ENCODE peak calls at places on chromosome 2, in seven cellular contexts. M is pons; A is T-helper 2 cell; I is astrocyte of the hippocampus; X is T-helper 17 cell; U is activated T-helper 2 cell treated with anti-CD3 and anti-CD28 coated beads, Interferon-gamma antibody, Interleukin-2, Interleukin-4, amounts not matched to agents 10 μg/mL and 5 μg/mL and 100 μg/mL, durations not matched to agents 14 hours and 24 hours and 36 hours; Y is HCT116. V is an unnamed sample.

GRCh38 chr2:67974564-67975430 is 88.0 kb downstream of the C1D start:
- DNase-seq in Y (no peak), I (peak), M (peak), X (no peak), U (no peak), A (no peak), V (no peak)

GRCh38 chr2:117859924-117860647 is 45.6 kb downstream of the DDX18 start:
- DNase-seq in X (no peak), I (no peak), U (no peak), Y (no peak), M (no peak), A (no peak), V (no peak)

GRCh38 chr2:160246356-160246755 is 46.3 kb upstream of the ITGB6 start:
- DNase-seq in M (no peak), I (no peak), X (no peak), A (no peak), U (no peak), Y (no peak), V (no peak)

GRCh38 chr2:119784876-119785275 is 25.2 kb downstream of the PTPN4 start:
- DNase-seq in M (no peak), I (no peak), X (no peak), A (no peak), Y (no peak), U (no peak), V (no peak)

GRCh38 chr2:43132523-43133301 is 93.7 kb downstream of the ZFP36L2 start:
- DNase-seq in I (no peak), U (no peak), X (no peak), M (no peak), A (peak), Y (no peak), V (peak)

GRCh38 chr2:204706939-204707338 is 161.7 kb downstream of the PARD3B start:
- DNase-seq in Y (no peak), U (no peak), I (peak), M (no peak), A (no peak), X (no peak), V (no peak)

GRCh38 chr2:88692187-88692586 is 714 bp downstream of the RPIA start:
- DNase-seq in Y (no peak), I (no peak), A (no peak), U (peak), X (peak), M (peak), V (peak)

GRCh38 chr2:199861116-199861774 is 10.3 kb upstream of the FTCDNL1 start:
- DNase-seq in X (no peak), Y (peak), M (peak), I (peak), A (no peak), U (no peak), V (no peak)

GRCh38 chr2:103875111-103875510 is 978.8 kb upstream of the POU3F3 start:
- DNase-seq in A (no peak), I (peak), X (no peak), M (no peak), U (no peak), Y (no peak), V (no peak)

GRCh38 chr2:218261424-218262273 is 834 bp downstream of the GPBAR1 start:
- DNase-seq in X (no peak), I (no peak), U (no peak), A (no peak), Y (no peak), M (peak), V (no peak)

GRCh38 chr2:180413331-180413730 is 406.2 kb upstream of the CWC22 start:
- DNase-seq in X (no peak), I (no peak), M (no peak), A (no peak), Y (no peak), U (no peak), V (no peak)

GRCh38 chr2:239263937-239264837 is 136.6 kb downstream of the HDAC4 start:
- DNase-seq in Y (no peak), I (no peak), U (no peak), M (no peak), X (no peak), A (no peak), V (no peak)

GRCh38 chr2:44680983-44681481 is 260.5 kb upstream of the SIX3 start:
- DNase-seq in U (no peak), M (peak), Y (no peak), A (no peak), I (peak), X (no peak), V (no peak)

GRCh38 chr2:22784586-22784985 is 600.4 kb upstream of the KLHL29 start:
- DNase-seq in M (no peak), Y (no peak), U (no peak), I (no peak), X (no peak), A (no peak), V (no peak)

GRCh38 chr2:180130403-180130802 is 123.3 kb upstream of the CWC22 start:
- DNase-seq in I (peak), M (no peak), X (no peak), U (no peak), Y (no peak), A (no peak), V (no peak)

GRCh38 chr2:131127076-131127475 is 21.9 kb downstream of the PLEKHB2 start:
- DNase-seq in I (no peak), Y (no peak), X (no peak), M (peak), A (no peak), U (no peak), V (no peak)

GRCh38 chr2:8500124-8501054 is 181.5 kb upstream of the ID2 start:
- DNase-seq in M (no peak), U (no peak), Y (no peak), I (no peak), A (no peak), X (no peak), V (no peak)

GRCh38 chr2:239355139-239355538 is 45.7 kb downstream of the HDAC4 start:
- DNase-seq in M (no peak), I (peak), Y (no peak), A (no peak), U (no peak), X (no peak), V (no peak)

GRCh38 chr2:26068602-26069298 is 34.9 kb downstream of the RAB10 start:
- DNase-seq in M (no peak), A (no peak), I (peak), Y (peak), U (peak), X (no peak), V (peak)

GRCh38 chr2:158325031-158325781 is 131.3 kb downstream of the CCDC148 start:
- DNase-seq in X (no peak), I (peak), A (no peak), M (no peak), U (no peak), Y (no peak), V (no peak)

GRCh38 chr2:230230087-230230486 is 4.6 kb downstream of the SP140 start:
- DNase-seq in M (no peak), Y (no peak), U (no peak), I (peak), X (no peak), A (no peak), V (no peak)

GRCh38 chr2:25960920-25961319 is 21.4 kb downstream of the KIF3C start:
- DNase-seq in A (no peak), M (no peak), I (no peak), Y (no peak), X (no peak), U (no peak), V (no peak)

GRCh38 chr2:44707945-44708645 is 233.4 kb upstream of the SIX3 start:
- DNase-seq in Y (no peak), M (peak), X (no peak), U (no peak), I (no peak), A (no peak), V (no peak)

GRCh38 chr2:176270100-176270750 is 983 bp downstream of the MTX2 start:
- DNase-seq in Y (no peak), X (no peak), I (no peak), U (no peak), M (no peak), A (no peak), V (no peak)

GRCh38 chr2:37832590-37833197 is 92.4 kb upstream of the RMDN2 start:
- DNase-seq in I (peak), M (peak), A (peak), U (peak), X (peak), Y (peak), V (peak)